ENCODE peak calls at places on chromosome 11, in eight cellular contexts. P is A549, J is HepG2, E is IMR-90, N is PC-9, U is heart right ventricle, X is neural progenitor cell, O is heart left ventricle. F is an unnamed sample.

GRCh38 chr11:16242806-16243205 is 113.5 kb downstream of the SOX6 start:
- DNase-seq in P (no peak), E (no peak), O (no peak), J (no peak), N (no peak), U (no peak), X (no peak), F (no peak)

GRCh38 chr11:21727102-21727501 is 465.8 kb upstream of the ANO5 start:
- DNase-seq in E (no peak), O (no peak), X (no peak), P (no peak), J (no peak), U (no peak), N (no peak), F (no peak)

GRCh38 chr11:59573216-59573615 is 42.4 kb downstream of the OSBP start:
- DNase-seq in O (no peak), N (no peak), E (peak; percentile 94), U (no peak), J (no peak), X (no peak), P (no peak), F (no peak)

GRCh38 chr11:3227568-3228444 is 4.4 kb downstream of the MRGPRE start:
- DNase-seq in E (no peak), P (no peak), N (no peak), J (no peak), O (no peak), U (no peak), X (no peak), F (no peak)

GRCh38 chr11:3340025-3340424 is 38.9 kb downstream of the ZNF195 start:
- DNase-seq in O (no peak), N (peak; percentile 7), J (no peak), X (no peak), E (peak; percentile 85), U (no peak), P (peak; percentile 27), F (no peak)

GRCh38 chr11:2780850-2781412 is 81.1 kb upstream of the KCNQ1OT1 start:
- DNase-seq in O (no peak), J (no peak), P (no peak), E (no peak), N (no peak), U (peak; percentile 1), X (no peak), F (no peak)

GRCh38 chr11:129881570-129882170 is 13.7 kb downstream of the NFRKB start:
- DNase-seq in J (peak; percentile 30), X (peak; percentile 56), U (no peak), N (peak; percentile 38), P (peak; percentile 27), E (peak; percentile 21), O (no peak), F (peak; percentile 30)

GRCh38 chr11:132718711-132719641 is 813.3 kb downstream of the OPCML start:
- DNase-seq in J (no peak), E (peak; percentile 8), P (no peak), N (no peak), U (no peak), O (no peak), X (no peak), F (peak; percentile 63)

GRCh38 chr11:1305558-1306056 is 3.8 kb downstream of the TOLLIP start:
- DNase-seq in J (no peak), O (no peak), X (no peak), P (no peak), E (no peak), N (no peak), U (no peak), F (peak; percentile 43)

GRCh38 chr11:128518493-128519207 is 68.7 kb downstream of the ETS1 start:
- DNase-seq in P (no peak), U (no peak), O (no peak), E (no peak), N (no peak), J (no peak), X (no peak), F (no peak)

GRCh38 chr11:83717551-83717950 is 431.4 kb upstream of the CCDC90B start:
- DNase-seq in E (no peak), X (no peak), N (no peak), O (no peak), J (no peak), U (no peak), P (no peak), F (no peak)

GRCh38 chr11:17413414-17414316 is 25.2 kb upstream of the KCNJ11 start:
- DNase-seq in O (no peak), N (no peak), J (peak; percentile 44), U (no peak), P (no peak), E (no peak), X (no peak), F (peak; percentile 55)

GRCh38 chr11:35583843-35584242 is 34.4 kb upstream of the FJX1 start:
- DNase-seq in N (no peak), O (no peak), E (no peak), U (no peak), X (no peak), J (no peak), P (no peak), F (no peak)

GRCh38 chr11:2512431-2513407 is 67.9 kb downstream of the KCNQ1 start:
- DNase-seq in U (no peak), O (peak; percentile 16), X (no peak), P (no peak), J (no peak), E (no peak), N (no peak), F (peak; percentile 45)

GRCh38 chr11:62928011-62928410 is 6.8 kb upstream of the CHRM1 start:
- DNase-seq in P (no peak), U (no peak), J (peak; percentile 16), X (peak; percentile 43), N (no peak), O (no peak), E (no peak), F (no peak)

GRCh38 chr11:27413218-27413617 is 50.2 kb upstream of the CCDC34 start:
- DNase-seq in N (no peak), P (no peak), J (no peak), X (no peak), O (no peak), U (no peak), E (no peak), F (no peak)
- H3K4me1 ChIP-seq in N (peaks cover 22% of the 10 kb centered on the region), P (peaks cover 87% of the 10 kb centered on the region), J (peaks cover 34% of the 10 kb centered on the region), X (peaks cover 47% of the 10 kb centered on the region), O (no peaks in the 10 kb centered on the region), U (peaks cover 16% of the 10 kb centered on the region), E (no peaks in the 10 kb centered on the region), F (peaks cover 5% of the 10 kb centered on the region)

GRCh38 chr11:118849825-118850224 is 33.9 kb upstream of the CXCR5 start:
- DNase-seq in U (no peak), X (no peak), P (no peak), E (no peak), O (no peak), J (no peak), N (no peak), F (no peak)

GRCh38 chr11:118856314-118856713 is 27.4 kb upstream of the CXCR5 start:
- DNase-seq in O (no peak), N (no peak), E (no peak), X (no peak), P (no peak), U (no peak), J (no peak), F (no peak)

GRCh38 chr11:118853693-118854092 is 30.0 kb upstream of the CXCR5 start:
- DNase-seq in E (no peak), N (no peak), J (no peak), O (no peak), P (no peak), X (no peak), U (no peak), F (peak; percentile 47)

GRCh38 chr11:118857385-118857784 is 26.3 kb upstream of the CXCR5 start:
- DNase-seq in O (no peak), N (no peak), J (no peak), E (no peak), U (no peak), X (no peak), P (no peak), F (no peak)

GRCh38 chr11:118851970-118852369 is 31.7 kb upstream of the CXCR5 start:
- DNase-seq in O (no peak), P (no peak), U (no peak), E (no peak), J (no peak), X (no peak), N (no peak), F (no peak)
- H3K27ac ChIP-seq in O (no peak overlapping the region), P (no peak overlapping the region), U (no peak overlapping the region), E (no peak overlapping the region), J (no peak overlapping the region), X (no peak overlapping the region), N (no peak overlapping the region), F (no peak overlapping the region)

GRCh38 chr11:133948711-133949110 is 8.1 kb downstream of the IGSF9B start:
- DNase-seq in U (no peak), P (no peak), O (no peak), N (no peak), E (no peak), J (no peak), X (no peak), F (no peak)

GRCh38 chr11:133952199-133953190 is 4.3 kb downstream of the IGSF9B start:
- DNase-seq in U (no peak), X (no peak), N (no peak), O (no peak), J (no peak), E (no peak), P (no peak), F (no peak)

GRCh38 chr11:133951484-133952198 is 5.1 kb downstream of the IGSF9B start:
- DNase-seq in N (no peak), P (no peak), U (no peak), E (peak; percentile 4), J (no peak), O (no peak), X (peak; percentile 59), F (no peak)

GRCh38 chr11:133953571-133953970 is 3.2 kb downstream of the IGSF9B start:
- DNase-seq in P (no peak), E (no peak), N (no peak), J (no peak), U (no peak), X (no peak), O (no peak), F (no peak)

GRCh38 chr11:133950874-133951483 is 5.8 kb downstream of the IGSF9B start:
- DNase-seq in O (peak; percentile 72), X (peak; percentile 39), J (no peak), U (peak; percentile 77), N (no peak), E (no peak), P (no peak), F (no peak)
- H3K4me1 ChIP-seq in O (peaks cover 48% of the 10 kb centered on the region), X (peaks cover 74% of the 10 kb centered on the region), J (no peaks in the 10 kb centered on the region), U (peaks cover 68% of the 10 kb centered on the region), N (no peaks in the 10 kb centered on the region), E (peaks cover 2% of the 10 kb centered on the region), P (peaks cover 3% of the 10 kb centered on the region), F (no peaks in the 10 kb centered on the region)

DNA sequence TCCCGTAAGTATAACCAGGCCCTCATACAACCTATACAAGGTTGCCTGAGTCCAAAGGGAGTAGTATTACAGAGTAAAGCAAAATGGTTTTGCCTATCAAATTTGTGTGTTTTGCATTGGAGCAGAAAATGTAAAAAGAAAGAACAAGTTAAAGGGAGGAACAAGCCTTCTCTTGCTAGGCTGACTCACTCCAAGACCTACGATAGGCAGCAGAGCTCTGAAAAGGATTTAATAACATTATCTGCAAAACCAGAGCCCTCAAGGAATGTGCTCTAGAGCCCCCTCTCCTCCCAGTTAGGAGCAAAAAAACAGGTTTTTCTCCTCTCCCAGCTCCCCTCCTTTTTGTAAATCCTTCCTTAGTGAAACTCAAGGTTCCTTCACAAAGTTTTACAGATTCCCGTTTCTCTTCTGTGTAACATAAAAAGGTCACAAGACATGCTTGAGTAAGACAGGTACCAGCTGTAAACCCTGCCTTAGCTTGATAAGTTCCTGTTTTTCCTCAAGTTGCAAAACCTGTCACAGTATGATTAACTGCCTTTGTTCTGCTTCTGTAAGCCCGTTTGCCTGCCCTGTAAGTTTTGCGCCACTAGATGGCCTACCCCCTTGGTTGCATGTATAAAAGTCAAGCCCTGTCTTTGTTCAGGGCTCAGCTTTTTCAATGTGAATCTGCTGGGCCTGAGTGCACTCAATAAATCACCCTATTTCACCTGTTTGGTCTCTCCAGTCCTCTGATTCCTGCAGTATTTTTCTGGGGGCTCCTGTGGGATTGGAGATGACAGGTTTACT is 498.2 kb downstream of the KCNA4 start:
- DNase-seq in X (peak; percentile 4), O (no peak), P (peak; percentile 26), J (no peak), E (no peak), N (peak; percentile 6), U (no peak), F (no peak)
- H3K27ac ChIP-seq in X (no peak overlapping the region), O (no peak overlapping the region), P (no peak overlapping the region), J (no peak overlapping the region), E (no peak overlapping the region), N (no peak overlapping the region), U (no peak overlapping the region), F (no peak overlapping the region)